ENCODE peak calls at places on chromosome 3, in seven cellular contexts. One of them, this sample, is unnamed.

GRCh38 chr3:127739347-127740135 is 66.8 kb downstream of the ABTB1 start:
- DNase-seq in AG09319: no peak
- DNase-seq in HFF-Myc: no peak
- DNase-seq in neural progenitor cell: no peak
- DNase-seq in progenitor cell of endocrine pancreas: no peak
- DNase-seq in WTC11: no peak
- DNase-seq in D721Med: no peak
- DNase-seq in this sample: no peak

GRCh38 chr3:103057477-103057876 is 622.7 kb downstream of the ZPLD1 start:
- DNase-seq in HFF-Myc: no peak
- DNase-seq in progenitor cell of endocrine pancreas: no peak
- DNase-seq in AG09319: no peak
- DNase-seq in WTC11: no peak
- DNase-seq in D721Med: no peak
- DNase-seq in neural progenitor cell: no peak
- DNase-seq in this sample: no peak

GRCh38 chr3:196080517-196080841 is 1.4 kb downstream of the TFRC start:
- DNase-seq in neural progenitor cell: no peak
- DNase-seq in WTC11: no peak
- DNase-seq in AG09319: no peak
- DNase-seq in HFF-Myc: no peak
- DNase-seq in D721Med: no peak
- DNase-seq in progenitor cell of endocrine pancreas: no peak
- DNase-seq in this sample: no peak

GRCh38 chr3:88469216-88469615 is 319.5 kb downstream of the C3orf38 start:
- DNase-seq in neural progenitor cell: peak
- DNase-seq in progenitor cell of endocrine pancreas: no peak
- DNase-seq in D721Med: no peak
- DNase-seq in HFF-Myc: no peak
- DNase-seq in WTC11: no peak
- DNase-seq in AG09319: no peak
- DNase-seq in this sample: no peak

GRCh38 chr3:165751654-165752053 is 85.6 kb downstream of the BCHE start:
- DNase-seq in neural progenitor cell: no peak
- DNase-seq in progenitor cell of endocrine pancreas: no peak
- DNase-seq in HFF-Myc: no peak
- DNase-seq in AG09319: no peak
- DNase-seq in WTC11: no peak
- DNase-seq in D721Med: no peak
- DNase-seq in this sample: no peak

GRCh38 chr3:123960791-123961507 is at the start of gene CCDC14:
- DNase-seq in HFF-Myc: peak
- DNase-seq in D721Med: peak
- DNase-seq in WTC11: peak
- DNase-seq in progenitor cell of endocrine pancreas: peak
- DNase-seq in AG09319: peak
- DNase-seq in neural progenitor cell: peak
- DNase-seq in this sample: peak

GRCh38 chr3:150180349-150180748 is 209.7 kb upstream of the PFN2 start:
- DNase-seq in AG09319: peak
- DNase-seq in WTC11: no peak
- DNase-seq in HFF-Myc: peak
- DNase-seq in D721Med: no peak
- DNase-seq in progenitor cell of endocrine pancreas: no peak
- DNase-seq in neural progenitor cell: no peak
- DNase-seq in this sample: no peak

GRCh38 chr3:56365905-56366640 is 102.2 kb downstream of the ERC2 start:
- DNase-seq in AG09319: no peak
- DNase-seq in progenitor cell of endocrine pancreas: no peak
- DNase-seq in HFF-Myc: no peak
- DNase-seq in D721Med: no peak
- DNase-seq in neural progenitor cell: no peak
- DNase-seq in WTC11: no peak
- DNase-seq in this sample: no peak

GRCh38 chr3:12143949-12144504 is 14.7 kb downstream of the TIMP4 start:
- DNase-seq in progenitor cell of endocrine pancreas: no peak
- DNase-seq in WTC11: no peak
- DNase-seq in neural progenitor cell: no peak
- DNase-seq in AG09319: no peak
- DNase-seq in HFF-Myc: no peak
- DNase-seq in D721Med: no peak
- DNase-seq in this sample: no peak

GRCh38 chr3:44805960-44806359 is 44.4 kb downstream of the KIF15 start:
- DNase-seq in neural progenitor cell: no peak
- DNase-seq in WTC11: no peak
- DNase-seq in HFF-Myc: no peak
- DNase-seq in AG09319: no peak
- DNase-seq in D721Med: no peak
- DNase-seq in progenitor cell of endocrine pancreas: no peak
- DNase-seq in this sample: no peak
- TF ChIP-seq CTCF in neural progenitor cell: no peak
- TF ChIP-seq CTCF in WTC11: no peak
- TF ChIP-seq CTCF in HFF-Myc: no peak
- TF ChIP-seq CTCF in AG09319: no peak
- TF ChIP-seq CTCF in D721Med: no peak
- TF ChIP-seq CTCF in progenitor cell of endocrine pancreas: no peak
- TF ChIP-seq CTCF in this sample: no peak

GRCh38 chr3:72275296-72275820 is 490.4 kb upstream of the PROK2 start:
- DNase-seq in D721Med: no peak
- DNase-seq in HFF-Myc: no peak
- DNase-seq in neural progenitor cell: no peak
- DNase-seq in progenitor cell of endocrine pancreas: no peak
- DNase-seq in AG09319: no peak
- DNase-seq in WTC11: no peak
- DNase-seq in this sample: no peak
- TF ChIP-seq CTCF in D721Med: no peak
- TF ChIP-seq CTCF in HFF-Myc: no peak
- TF ChIP-seq CTCF in neural progenitor cell: no peak
- TF ChIP-seq CTCF in progenitor cell of endocrine pancreas: no peak
- TF ChIP-seq CTCF in AG09319: no peak
- TF ChIP-seq CTCF in WTC11: no peak
- TF ChIP-seq CTCF in this sample: no peak

GRCh38 chr3:99114565-99115291 is 213.2 kb upstream of the DCBLD2 start:
- DNase-seq in WTC11: peak
- DNase-seq in neural progenitor cell: peak
- DNase-seq in HFF-Myc: peak
- DNase-seq in D721Med: no peak
- DNase-seq in progenitor cell of endocrine pancreas: no peak
- DNase-seq in AG09319: no peak
- DNase-seq in this sample: no peak
- TF ChIP-seq CTCF in WTC11: peak
- TF ChIP-seq CTCF in neural progenitor cell: peak
- TF ChIP-seq CTCF in HFF-Myc: peak
- TF ChIP-seq CTCF in D721Med: peak
- TF ChIP-seq CTCF in progenitor cell of endocrine pancreas: peak
- TF ChIP-seq CTCF in AG09319: peak
- TF ChIP-seq CTCF in this sample: peak

GRCh38 chr3:46378426-46378942 is 7.7 kb downstream of the CCR5 start:
- DNase-seq in AG09319: peak
- DNase-seq in WTC11: peak
- DNase-seq in neural progenitor cell: peak
- DNase-seq in D721Med: no peak
- DNase-seq in HFF-Myc: no peak
- DNase-seq in progenitor cell of endocrine pancreas: peak
- DNase-seq in this sample: peak
- TF ChIP-seq CTCF in AG09319: peak
- TF ChIP-seq CTCF in WTC11: peak
- TF ChIP-seq CTCF in neural progenitor cell: peak
- TF ChIP-seq CTCF in D721Med: peak
- TF ChIP-seq CTCF in HFF-Myc: peak
- TF ChIP-seq CTCF in progenitor cell of endocrine pancreas: peak
- TF ChIP-seq CTCF in this sample: peak

GRCh38 chr3:129483870-129484269 is 43.8 kb downstream of the IFT122 start:
- DNase-seq in progenitor cell of endocrine pancreas: no peak
- DNase-seq in neural progenitor cell: no peak
- DNase-seq in HFF-Myc: no peak
- DNase-seq in AG09319: no peak
- DNase-seq in D721Med: no peak
- DNase-seq in WTC11: no peak
- DNase-seq in this sample: no peak

GRCh38 chr3:129481783-129482332 is 41.8 kb downstream of the IFT122 start:
- DNase-seq in progenitor cell of endocrine pancreas: no peak
- DNase-seq in HFF-Myc: no peak
- DNase-seq in D721Med: no peak
- DNase-seq in AG09319: no peak
- DNase-seq in neural progenitor cell: no peak
- DNase-seq in WTC11: no peak
- DNase-seq in this sample: no peak

GRCh38 chr3:129486057-129487035 is 42.1 kb upstream of the RHO start:
- DNase-seq in AG09319: peak
- DNase-seq in HFF-Myc: peak
- DNase-seq in neural progenitor cell: peak
- DNase-seq in progenitor cell of endocrine pancreas: no peak
- DNase-seq in D721Med: no peak
- DNase-seq in WTC11: no peak
- DNase-seq in this sample: no peak

GRCh38 chr3:129485681-129486056 is 42.8 kb upstream of the RHO start:
- DNase-seq in HFF-Myc: peak
- DNase-seq in neural progenitor cell: no peak
- DNase-seq in WTC11: no peak
- DNase-seq in D721Med: no peak
- DNase-seq in progenitor cell of endocrine pancreas: no peak
- DNase-seq in AG09319: peak
- DNase-seq in this sample: no peak

DNA sequence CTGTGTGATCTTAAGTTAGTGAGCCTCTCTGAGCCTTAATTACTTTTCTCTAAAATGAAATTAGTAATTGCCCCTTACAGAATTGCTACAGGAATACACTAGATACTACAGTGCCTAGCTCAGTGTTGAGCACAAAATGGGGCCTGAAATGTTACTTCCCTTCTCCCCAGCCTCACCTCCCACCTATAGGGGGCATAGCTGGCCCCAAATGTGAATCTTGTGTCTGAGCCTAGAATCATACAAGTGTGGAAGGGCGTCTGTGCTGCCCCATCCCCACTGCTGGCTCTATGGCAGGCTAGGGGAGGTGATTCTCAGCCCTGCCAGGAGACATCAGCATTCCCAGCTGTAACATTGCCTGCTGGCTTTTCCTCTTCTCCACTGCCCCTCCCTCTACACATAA is 42.7 kb downstream of the IFT122 start:
- DNase-seq in D721Med: no peak
- DNase-seq in AG09319: no peak
- DNase-seq in progenitor cell of endocrine pancreas: no peak
- DNase-seq in WTC11: peak
- DNase-seq in HFF-Myc: no peak
- DNase-seq in neural progenitor cell: peak
- DNase-seq in this sample: no peak
- TF ChIP-seq CTCF in D721Med: peak
- TF ChIP-seq CTCF in AG09319: no peak
- TF ChIP-seq CTCF in progenitor cell of endocrine pancreas: peak
- TF ChIP-seq CTCF in WTC11: no peak
- TF ChIP-seq CTCF in HFF-Myc: peak
- TF ChIP-seq CTCF in neural progenitor cell: peak
- TF ChIP-seq CTCF in this sample: peak

This sample was measured in neural crest cell.